ENCODE peak calls at places on chromosome 19, in seven cellular contexts. V, Q, W, B, U, J and R are unnamed samples.

GRCh38 chr19:16361254-16361653 is 36.6 kb downstream of the KLF2 start:
- DNase-seq in V (no peak), Q (no peak), W (no peak), B (no peak), U (no peak), J (no peak), R (no peak)

GRCh38 chr19:1416014-1416841 is 8.8 kb downstream of the DAZAP1 start:
- DNase-seq in V (no peak), Q (peak), W (peak), B (no peak), U (no peak), J (peak), R (no peak)

GRCh38 chr19:20558011-20558410 is 7.6 kb downstream of the ZNF737 start:
- DNase-seq in V (peak), Q (no peak), W (no peak), B (peak), U (no peak), J (peak), R (no peak)

GRCh38 chr19:35329323-35329722 is 336 bp downstream of the CD22 start:
- DNase-seq in V (no peak), Q (no peak), W (no peak), B (no peak), U (no peak), J (no peak), R (no peak)

GRCh38 chr19:39474139-39474620 is 6.5 kb upstream of the TIMM50 start:
- DNase-seq in V (peak), Q (peak), W (peak), B (peak), U (no peak), J (peak), R (peak)

GRCh38 chr19:39677931-39678889 is 22.5 kb downstream of the LGALS16 start:
- DNase-seq in V (no peak), Q (peak), W (no peak), B (no peak), U (no peak), J (no peak), R (no peak)

GRCh38 chr19:56116606-56117005 is 4.5 kb downstream of the ZNF787 start:
- DNase-seq in V (no peak), Q (no peak), W (no peak), B (no peak), U (no peak), J (no peak), R (no peak)

GRCh38 chr19:1058112-1058511 is 8.9 kb upstream of the ARHGAP45 start:
- DNase-seq in V (no peak), Q (no peak), W (no peak), B (no peak), U (no peak), J (no peak), R (no peak)

GRCh38 chr19:4523306-4524110 is 5.2 kb upstream of the PLIN4 start:
- DNase-seq in V (peak), Q (peak), W (peak), B (peak), U (no peak), J (no peak), R (no peak)

GRCh38 chr19:2410023-2410422 is 17.4 kb downstream of the TIMM13 start:
- DNase-seq in V (no peak), Q (no peak), W (no peak), B (no peak), U (no peak), J (no peak), R (no peak)

GRCh38 chr19:4388171-4389063 is 11.9 kb downstream of the SH3GL1 start:
- DNase-seq in V (no peak), Q (no peak), W (no peak), B (no peak), U (no peak), J (peak), R (no peak)

GRCh38 chr19:2723345-2723715 is 2.2 kb upstream of the DIRAS1 start:
- DNase-seq in V (no peak), Q (no peak), W (no peak), B (no peak), U (no peak), J (no peak), R (no peak)

GRCh38 chr19:10929402-10929794 is 787 bp downstream of the TIMM29 start:
- DNase-seq in V (peak), Q (no peak), W (no peak), B (no peak), U (no peak), J (no peak), R (no peak)

GRCh38 chr19:51009061-51009891 is 7.9 kb upstream of the KLK8 start:
- DNase-seq in V (no peak), Q (no peak), W (no peak), B (no peak), U (no peak), J (no peak), R (no peak)

GRCh38 chr19:29495091-29495490 is 30.7 kb upstream of the VSTM2B start:
- DNase-seq in V (no peak), Q (no peak), W (no peak), B (no peak), U (no peak), J (no peak), R (no peak)
- H3K9ac ChIP-seq in V (no peak), Q (no peak), W (no peak), B (no peak), U (no peak), J (no peak), R (no peak)

GRCh38 chr19:40747536-40747935 is 2.7 kb downstream of the ACTMAP start:
- DNase-seq in V (no peak), Q (no peak), W (no peak), B (no peak), U (no peak), J (no peak), R (no peak)
- H2BK5ac ChIP-seq in V (no peak), Q (no peak), W (no peak), B (no peak), U (no peak), J (no peak), R (no peak)

DNA sequence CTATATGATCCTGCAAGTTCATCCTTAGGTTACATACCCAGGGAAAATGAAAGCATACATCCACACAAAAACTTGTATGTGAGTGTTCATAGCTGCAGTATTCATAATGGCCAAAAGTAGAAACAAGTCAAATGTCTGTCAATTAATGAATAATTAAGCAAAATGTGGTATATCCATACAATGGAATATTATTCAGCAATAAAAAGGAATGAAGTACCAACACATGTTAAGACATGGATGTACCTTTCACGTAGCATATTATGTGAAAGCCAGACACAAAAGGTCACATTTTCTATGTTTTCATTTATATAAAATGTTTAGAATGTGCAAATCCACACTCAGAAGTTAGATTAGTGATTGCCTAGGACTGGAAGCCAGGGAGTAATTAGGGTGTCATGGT is 75.4 kb downstream of the ZNF429 start:
- DNase-seq in V (no peak), Q (no peak), W (no peak), B (no peak), U (no peak), J (no peak), R (no peak)
- H2BK120ac ChIP-seq in V (no peak), Q (no peak), W (no peak), B (no peak), U (no peak), J (no peak), R (no peak)

GRCh38 chr19:48121066-48121465 is 10.4 kb upstream of the PLA2G4C start:
- DNase-seq in V (no peak), Q (no peak), W (no peak), B (no peak), U (no peak), J (no peak), R (no peak)

GRCh38 chr19:48120505-48120904 is 9.9 kb upstream of the PLA2G4C start:
- DNase-seq in V (no peak), Q (no peak), W (no peak), B (no peak), U (no peak), J (no peak), R (no peak)

GRCh38 chr19:48123907-48124675 is 13.5 kb upstream of the PLA2G4C start:
- DNase-seq in V (no peak), Q (peak), W (no peak), B (no peak), U (no peak), J (no peak), R (peak)

GRCh38 chr19:48121909-48122371 is 11.3 kb upstream of the PLA2G4C start:
- DNase-seq in V (no peak), Q (no peak), W (no peak), B (no peak), U (no peak), J (no peak), R (no peak)

GRCh38 chr19:48122421-48122820 is 11.8 kb upstream of the PLA2G4C start:
- DNase-seq in V (no peak), Q (no peak), W (no peak), B (peak), U (no peak), J (no peak), R (no peak)
- H3K9ac ChIP-seq in V (no peak), Q (no peak), W (no peak), B (no peak), U (no peak), J (no peak), R (no peak)

DNA sequence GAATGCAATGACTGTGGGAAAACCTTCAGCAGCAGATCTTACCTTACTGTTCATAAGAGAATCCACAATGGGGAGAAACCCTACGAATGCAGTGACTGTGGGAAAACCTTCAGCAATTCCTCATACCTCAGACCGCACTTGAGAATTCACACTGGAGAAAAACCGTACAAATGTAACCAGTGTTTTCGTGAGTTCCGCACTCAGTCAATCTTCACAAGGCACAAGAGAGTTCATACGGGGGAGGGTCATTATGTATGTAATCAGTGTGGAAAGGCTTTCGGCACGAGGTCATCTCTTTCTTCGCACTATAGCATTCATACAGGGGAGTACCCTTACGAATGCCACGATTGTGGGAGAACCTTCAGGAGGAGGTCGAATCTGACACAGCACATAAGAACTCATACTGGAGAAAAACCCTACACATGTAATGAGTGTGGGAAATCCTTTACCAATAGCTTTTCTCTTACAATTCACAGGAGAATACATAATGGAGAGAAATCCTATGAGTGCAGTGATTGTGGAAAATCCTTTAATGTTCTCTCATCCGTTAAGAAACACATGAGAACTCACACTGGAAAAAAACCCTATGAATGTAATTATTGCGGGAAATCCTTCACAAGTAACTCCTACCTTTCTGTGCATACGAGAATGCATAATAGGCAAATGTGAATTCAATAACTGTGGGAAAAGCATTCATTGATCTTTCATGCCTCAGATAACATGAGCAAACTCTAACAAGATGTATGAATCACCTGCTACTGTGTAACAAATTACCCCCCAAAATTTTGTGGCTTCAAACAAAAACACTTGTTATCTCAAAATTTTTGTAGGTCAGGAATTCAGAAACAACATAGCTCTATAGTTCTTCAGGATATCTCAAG is 13.8 kb downstream of the ZNF557 start:
- DNase-seq in V (peak), Q (peak), W (peak), B (no peak), U (no peak), J (no peak), R (no peak)
- H2BK5ac ChIP-seq in V (no peak), Q (no peak), W (no peak), B (no peak), U (no peak), J (no peak), R (no peak)

DNA sequence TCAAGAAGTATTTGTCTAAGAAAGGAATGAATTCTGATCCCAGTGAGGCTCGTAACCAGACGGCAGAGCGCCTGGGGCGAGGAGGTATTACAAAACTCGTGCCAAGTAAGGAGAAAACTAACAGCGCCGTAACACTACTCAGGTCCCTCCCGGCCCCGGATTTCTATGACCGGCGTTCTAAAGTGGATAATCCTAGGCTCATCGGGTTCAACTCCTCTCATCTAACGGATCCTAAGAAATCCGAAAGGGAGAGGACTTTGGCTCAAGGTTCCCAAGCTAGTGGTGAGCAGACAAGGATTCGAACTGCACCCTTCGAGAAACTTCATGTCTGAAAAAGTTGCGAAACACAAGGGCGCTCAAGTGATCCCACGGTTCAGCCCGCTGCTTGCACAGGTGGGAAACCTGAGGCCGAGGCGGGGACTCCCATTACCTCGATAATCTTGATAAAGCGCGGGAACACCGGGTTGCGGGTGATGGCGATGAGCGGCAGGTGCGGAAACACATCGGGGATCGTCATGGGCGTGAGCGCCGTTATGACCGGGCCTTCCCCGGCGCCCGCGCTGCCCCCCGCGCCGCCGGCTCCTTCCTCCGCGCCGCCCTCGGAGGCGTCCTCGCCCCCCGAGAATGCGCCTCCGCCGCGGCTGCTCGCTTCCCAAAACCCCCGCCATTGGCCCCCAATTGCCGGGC is 529 bp downstream of the LONP1 start:
- DNase-seq in V (no peak), Q (peak), W (peak), B (no peak), U (no peak), J (peak), R (no peak)
- H2BK120ac ChIP-seq in V (no peak), Q (peak), W (peak), B (peak), U (no peak), J (peak), R (no peak)

GRCh38 chr19:41537789-41538188 is 38.2 kb upstream of the CEACAM21 start:
- DNase-seq in V (peak), Q (peak), W (peak), B (no peak), U (no peak), J (no peak), R (no peak)
- H3K9ac ChIP-seq in V (no peak), Q (no peak), W (no peak), B (no peak), U (no peak), J (no peak), R (no peak)

GRCh38 chr19:18562086-18562485 is 4.4 kb downstream of the KXD1 start:
- DNase-seq in V (no peak), Q (no peak), W (no peak), B (no peak), U (no peak), J (no peak), R (no peak)

GRCh38 chr19:18558595-18558994 is 925 bp downstream of the KXD1 start:
- DNase-seq in V (no peak), Q (no peak), W (no peak), B (no peak), U (no peak), J (no peak), R (no peak)

GRCh38 chr19:18557474-18558201 is at the start of gene KXD1:
- DNase-seq in V (peak), Q (peak), W (peak), B (peak), U (peak), J (peak), R (peak)

GRCh38 chr19:18559685-18560084 is 2.0 kb downstream of the KXD1 start:
- DNase-seq in V (no peak), Q (no peak), W (no peak), B (no peak), U (no peak), J (no peak), R (no peak)

DNA sequence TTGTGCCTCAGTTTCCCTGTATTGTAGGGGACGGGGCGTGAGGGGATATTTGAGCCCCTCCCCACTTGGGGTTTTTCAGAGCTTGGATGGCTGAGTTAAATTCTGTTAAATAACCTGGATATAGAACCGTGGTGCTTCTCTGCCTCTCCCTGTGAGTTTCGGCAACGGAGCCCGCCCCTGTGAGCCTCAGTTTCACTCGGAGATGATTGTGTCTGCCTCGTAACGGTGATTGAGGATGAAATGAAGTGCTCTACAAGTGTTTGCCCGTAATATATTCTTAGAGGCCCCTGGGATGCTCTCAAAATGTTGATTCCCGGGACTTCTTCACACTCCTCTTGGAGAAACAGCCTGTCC is 509 bp downstream of the KXD1 start:
- DNase-seq in V (no peak), Q (no peak), W (no peak), B (no peak), U (no peak), J (no peak), R (no peak)
- H2BK5ac ChIP-seq in V (no peak), Q (peak), W (peak), B (no peak), U (peak), J (peak), R (no peak)